ENCODE peak calls at places on chromosomes 3 and 15, in eight cellular contexts. F, L, A, U, Z, K, N and Y are unnamed samples.

GRCh38 chr3:43031490-43032216 is 52.5 kb downstream of the GASK1A start:
- DNase-seq in F (no peak), L (no peak), A (peak), U (no peak), Z (no peak), K (peak), N (no peak), Y (no peak)

GRCh38 chr15:77022646-77023575 is 28.0 kb downstream of the PSTPIP1 start:
- DNase-seq in F (no peak), L (no peak), A (no peak), U (no peak), Z (no peak), K (peak), N (no peak), Y (no peak)

GRCh38 chr3:119748996-119749395 is 32.9 kb upstream of the NR1I2 start:
- DNase-seq in F (no peak), L (no peak), A (no peak), U (no peak), Z (no peak), K (no peak), N (no peak), Y (no peak)

GRCh38 chr3:195270350-195271115 is 426 bp downstream of the XXYLT1 start:
- DNase-seq in F (no peak), L (peak), A (peak), U (peak), Z (no peak), K (no peak), N (peak), Y (peak)

GRCh38 chr3:85935171-85935570 is 976.4 kb downstream of the CADM2 start:
- DNase-seq in F (no peak), L (no peak), A (no peak), U (no peak), Z (no peak), K (no peak), N (no peak), Y (no peak)

GRCh38 chr15:94231728-94232086 is 346 bp downstream of the MCTP2 start:
- DNase-seq in F (no peak), L (no peak), A (no peak), U (peak), Z (no peak), K (no peak), N (peak), Y (no peak)

GRCh38 chr3:148372476-148372875 is 325.2 kb upstream of the AGTR1 start:
- DNase-seq in F (no peak), L (no peak), A (peak), U (no peak), Z (no peak), K (no peak), N (no peak), Y (peak)

GRCh38 chr15:51909591-51909990 is 62.0 kb downstream of the LEO1 start:
- DNase-seq in F (no peak), L (no peak), A (peak), U (no peak), Z (no peak), K (no peak), N (no peak), Y (no peak)

GRCh38 chr3:35184775-35185174 is 454.6 kb upstream of the ARPP21 start:
- DNase-seq in F (no peak), L (no peak), A (no peak), U (no peak), Z (no peak), K (no peak), N (no peak), Y (peak)

GRCh38 chr15:37098468-37099320 is 1.7 kb downstream of the MEIS2 start:
- DNase-seq in F (peak), L (peak), A (no peak), U (no peak), Z (no peak), K (peak), N (peak), Y (peak)

GRCh38 chr3:150775001-150775599 is 12.1 kb upstream of the SIAH2 start:
- DNase-seq in F (no peak), L (peak), A (peak), U (no peak), Z (no peak), K (no peak), N (no peak), Y (peak)

GRCh38 chr3:159854500-159855124 is 134.0 kb upstream of the IL12A start:
- DNase-seq in F (no peak), L (peak), A (peak), U (no peak), Z (no peak), K (no peak), N (no peak), Y (peak)

GRCh38 chr3:150081084-150081483 is 110.4 kb upstream of the PFN2 start:
- DNase-seq in F (no peak), L (peak), A (peak), U (no peak), Z (no peak), K (no peak), N (no peak), Y (peak)

GRCh38 chr3:38541800-38542199 is 45.7 kb downstream of the EXOG start:
- DNase-seq in F (no peak), L (no peak), A (no peak), U (no peak), Z (no peak), K (no peak), N (no peak), Y (no peak)

GRCh38 chr3:16316396-16316795 is 51.4 kb downstream of the OXNAD1 start:
- DNase-seq in F (no peak), L (no peak), A (no peak), U (no peak), Z (no peak), K (no peak), N (no peak), Y (no peak)

GRCh38 chr15:99495430-99496301 is 70.1 kb upstream of the MEF2A start:
- DNase-seq in F (no peak), L (peak), A (peak), U (no peak), Z (no peak), K (no peak), N (no peak), Y (peak)

GRCh38 chr3:99704417-99704816 is 66.0 kb downstream of the COL8A1 start:
- DNase-seq in F (no peak), L (no peak), A (no peak), U (no peak), Z (no peak), K (no peak), N (no peak), Y (peak)

GRCh38 chr3:177944228-177944661 is 592.0 kb upstream of the KCNMB2 start:
- DNase-seq in F (no peak), L (peak), A (no peak), U (no peak), Z (no peak), K (no peak), N (peak), Y (no peak)

GRCh38 chr15:67095834-67096366 is 30.5 kb downstream of the SMAD3 start:
- DNase-seq in F (no peak), L (no peak), A (no peak), U (no peak), Z (no peak), K (no peak), N (no peak), Y (no peak)

GRCh38 chr3:59766165-59766872 is 716.5 kb upstream of the CFAP20DC start:
- DNase-seq in F (no peak), L (peak), A (peak), U (no peak), Z (no peak), K (no peak), N (no peak), Y (no peak)

GRCh38 chr3:113783980-113784379 is 37.1 kb downstream of the ATP6V1A start:
- DNase-seq in F (no peak), L (no peak), A (peak), U (no peak), Z (no peak), K (no peak), N (no peak), Y (peak)

GRCh38 chr3:133478624-133479023 is 78.8 kb downstream of the BFSP2 start:
- DNase-seq in F (no peak), L (no peak), A (no peak), U (no peak), Z (no peak), K (no peak), N (no peak), Y (no peak)